ENCODE peak calls at places on chromosome 20, in nine cellular contexts. U is HAP-1; W is effector memory CD4-positive, alpha-beta T cell; L is pons; O is activated gamma-delta T cell treated with Interleukin-2 at 50 U/mL for 16 hours; P is AG10803; C is Right ventricle myocardium superior; B is NCI-H2081; T is CD4-positive, alpha-beta T cell. F is an unnamed sample.

GRCh38 chr20:32674362-32674789 is 635 bp upstream of the C20orf203 start:
- DNase-seq in L (peak; percentile 57), C (no peak), U (peak; percentile 21), W (peak; percentile 32), P (peak; percentile 55), T (peak; percentile 71), O (peak; percentile 68), B (peak; percentile 70), F (peak; percentile 41)

GRCh38 chr20:5557123-5557522 is 193.1 kb upstream of the SHLD1 start:
- DNase-seq in T (peak; percentile 20), O (peak; percentile 41), U (peak; percentile 27), W (peak; percentile 10), B (peak; percentile 34), L (peak; percentile 55), P (peak; percentile 34), C (peak; percentile 52), F (peak; percentile 47)

GRCh38 chr20:62918137-62918536 is 8.2 kb downstream of the DIDO1 start:
- DNase-seq in C (no peak), T (no peak), W (no peak), L (no peak), P (no peak), O (no peak), B (no peak), U (no peak), F (no peak)

GRCh38 chr20:40497781-40498691 is 191.0 kb downstream of the MAFB start:
- DNase-seq in W (no peak), B (no peak), O (no peak), L (peak; percentile 70), P (peak; percentile 39), C (peak; percentile 72), U (no peak), T (no peak), F (no peak)

GRCh38 chr20:32536861-32537656 is 48.1 kb downstream of the NOL4L start:
- DNase-seq in B (peak; percentile 96), L (no peak), T (peak; percentile 50), O (peak; percentile 64), C (no peak), W (peak; percentile 55), P (no peak), U (no peak), F (no peak)

GRCh38 chr20:35568645-35569044 is 26.8 kb downstream of the ERGIC3 start:
- DNase-seq in T (no peak), W (no peak), P (no peak), L (no peak), U (no peak), O (no peak), B (no peak), C (no peak), F (no peak)

GRCh38 chr20:58231678-58232077 is 3.2 kb upstream of the ANKRD60 start:
- DNase-seq in L (no peak), P (peak; percentile 30), U (no peak), T (no peak), B (peak; percentile 26), O (no peak), C (no peak), W (no peak), F (peak; percentile 59)

GRCh38 chr20:51009303-51010042 is 13.4 kb downstream of the KCNG1 start:
- DNase-seq in W (no peak), C (no peak), P (no peak), U (no peak), L (no peak), B (no peak), T (no peak), O (no peak), F (no peak)

GRCh38 chr20:19688031-19688806 is 69.8 kb upstream of the RIN2 start:
- DNase-seq in T (no peak), W (no peak), C (peak; percentile 89), U (no peak), L (peak; percentile 85), P (peak; percentile 95), O (no peak), B (peak; percentile 4), F (peak; percentile 91)

GRCh38 chr20:40319056-40319455 is 370.0 kb downstream of the MAFB start:
- DNase-seq in T (no peak), B (no peak), U (no peak), P (no peak), C (no peak), L (no peak), O (no peak), W (no peak), F (no peak)

GRCh38 chr20:5718896-5719595 is 31.2 kb upstream of the SHLD1 start:
- DNase-seq in U (no peak), W (no peak), B (no peak), L (peak; percentile 11), P (no peak), T (no peak), C (peak; percentile 70), O (no peak), F (no peak)

GRCh38 chr20:36574278-36575065 is 1.1 kb downstream of the TGIF2 start:
- DNase-seq in O (peak; percentile 35), B (no peak), T (no peak), P (peak; percentile 28), U (peak; percentile 28), L (no peak), W (peak; percentile 23), C (peak; percentile 66), F (peak; percentile 56)

GRCh38 chr20:45406260-45407066 is 1.6 kb upstream of the DBNDD2 start:
- DNase-seq in C (peak; percentile 87), L (no peak), P (peak; percentile 42), T (peak; percentile 25), B (peak; percentile 46), U (peak; percentile 56), W (no peak), O (peak; percentile 33), F (peak; percentile 24)

GRCh38 chr20:45433316-45433715 is 17.4 kb downstream of the PIGT start:
- DNase-seq in C (peak; percentile 81), U (no peak), O (no peak), L (peak; percentile 97), T (no peak), P (peak; percentile 87), B (no peak), W (no peak), F (peak; percentile 98)

GRCh38 chr20:35699127-35699913 is at the start of the genes NFS1 and ROMO1:
- DNase-seq in U (peak; percentile 80), O (peak; percentile 84), B (peak; percentile 85), P (peak; percentile 73), L (peak; percentile 75), T (peak; percentile 77), C (peak; percentile 93), W (peak; percentile 79), F (peak; percentile 89)

GRCh38 chr20:23003077-23003476 is 32.0 kb upstream of the SSTR4 start:
- DNase-seq in T (no peak), W (no peak), L (peak; percentile 11), P (no peak), B (no peak), C (no peak), U (no peak), O (no peak), F (no peak)

GRCh38 chr20:36848078-36848660 is 27.8 kb upstream of the TLDC2 start:
- DNase-seq in O (no peak), L (no peak), C (peak; percentile 72), U (no peak), W (no peak), B (no peak), T (no peak), P (peak; percentile 87), F (peak; percentile 84)

GRCh38 chr20:8798505-8798904 is 270.4 kb upstream of the PLCB4 start:
- DNase-seq in B (no peak), U (no peak), W (no peak), C (peak; percentile 43), T (no peak), O (no peak), P (peak; percentile 87), L (no peak), F (peak; percentile 59)

GRCh38 chr20:1509237-1509636 is 18.0 kb upstream of the SIRPB2 start:
- DNase-seq in B (no peak), O (peak; percentile 24), T (no peak), L (peak; percentile 68), C (no peak), W (no peak), U (no peak), P (peak; percentile 46), F (peak; percentile 40)

GRCh38 chr20:23200413-23200812 is 114.3 kb upstream of the CD93 start:
- DNase-seq in C (no peak), W (no peak), O (no peak), T (no peak), L (peak; percentile 37), P (no peak), U (no peak), B (no peak), F (no peak)

GRCh38 chr20:37935435-37935834 is 32.5 kb downstream of the VSTM2L start:
- DNase-seq in L (no peak), T (no peak), O (no peak), U (no peak), C (no peak), B (no peak), W (no peak), P (no peak), F (no peak)

GRCh38 chr20:37194616-37195015 is 15.3 kb upstream of the MROH8 start:
- DNase-seq in U (no peak), L (no peak), P (no peak), C (no peak), O (no peak), B (no peak), W (no peak), T (peak; percentile 4), F (no peak)

GRCh38 chr20:15561707-15562106 is 1011.5 kb downstream of the KIF16B start:
- DNase-seq in C (no peak), P (no peak), B (no peak), L (peak; percentile 98), O (no peak), U (peak; percentile 94), W (no peak), T (no peak), F (no peak)

GRCh38 chr20:32474009-32474716 is 111.0 kb downstream of the NOL4L start:
- DNase-seq in P (no peak), C (no peak), L (no peak), U (no peak), O (no peak), B (no peak), W (no peak), T (no peak), F (no peak)

GRCh38 chr20:47917549-47918070 is 132.3 kb upstream of the SULF2 start:
- DNase-seq in B (no peak), T (no peak), P (no peak), O (no peak), U (no peak), W (no peak), L (no peak), C (no peak), F (no peak)

GRCh38 chr20:56249244-56249955 is 868 bp downstream of the MC3R start:
- DNase-seq in O (no peak), L (no peak), B (peak; percentile 14), U (no peak), C (peak; percentile 43), P (no peak), T (no peak), W (no peak), F (no peak)

GRCh38 chr20:63037669-63038268 is 31.0 kb upstream of the BHLHE23 start:
- DNase-seq in B (no peak), L (no peak), O (no peak), U (no peak), T (no peak), P (no peak), W (no peak), C (peak; percentile 12), F (no peak)

F was measured in myocyte.